ENCODE peak calls at places on chromosomes 1 and 21, in nine cellular contexts. W is activated naive CD8-positive, alpha-beta T cell treated with anti-CD3 and anti-CD28 coated beads, Interleukin-2, amount 50 U/mL, for 16 hours; R is stimulated activated CD4-positive, alpha-beta T cell treated with anti-CD3 and anti-CD28 coated beads, Interleukin-15, amount 100 ng/mL, for 24 hours; J is kidney epithelial cell; P is cardiac muscle cell; Q is anterior cingulate cortex; D is activated CD8-positive, alpha-beta memory T cell treated with anti-CD3 and anti-CD28 coated beads for 24 hours; U is activated naive CD4-positive, alpha-beta T cell; H is amygdala. M is an unnamed sample.

GRCh38 chr1:235972316-235973090 is 92.4 kb downstream of the NID1 start:
- DNase-seq in W (no peak), R (no peak), J (no peak), P (peak; percentile 88), Q (no peak), D (no peak), U (no peak), H (no peak), M (no peak)

GRCh38 chr1:109531205-109531779 is 8.4 kb upstream of the GPR61 start:
- DNase-seq in W (no peak), R (no peak), J (no peak), P (no peak), Q (no peak), D (peak; percentile 53), U (no peak), H (no peak), M (no peak)

GRCh38 chr21:43001316-43001715 is 27.0 kb downstream of the PKNOX1 start:
- DNase-seq in W (no peak), R (no peak), J (no peak), P (no peak), Q (no peak), D (no peak), U (no peak), H (no peak), M (no peak)

GRCh38 chr1:96536576-96536975 is 185.0 kb upstream of the PTBP2 start:
- DNase-seq in W (no peak), R (no peak), J (no peak), P (no peak), Q (no peak), D (no peak), U (no peak), H (no peak), M (no peak)

GRCh38 chr1:155005076-155005971 is 2.7 kb downstream of the ZBTB7B start:
- DNase-seq in W (no peak), R (no peak), J (no peak), P (no peak), Q (peak; percentile 79), D (no peak), U (no peak), H (peak; percentile 71), M (no peak)

GRCh38 chr1:226302731-226303130 is 6.2 kb downstream of the LIN9 start:
- DNase-seq in W (no peak), R (no peak), J (no peak), P (no peak), Q (no peak), D (no peak), U (no peak), H (no peak), M (no peak)

GRCh38 chr1:53327183-53327941 is 508 bp downstream of the LRP8 start:
- DNase-seq in W (peak; percentile 26), R (peak; percentile 67), J (no peak), P (peak; percentile 31), Q (no peak), D (peak; percentile 86), U (peak; percentile 43), H (peak; percentile 25), M (peak; percentile 46)

GRCh38 chr1:53138991-53139884 is 3.2 kb downstream of the SLC1A7 start:
- DNase-seq in W (no peak), R (no peak), J (no peak), P (no peak), Q (no peak), D (no peak), U (no peak), H (no peak), M (no peak)

GRCh38 chr1:22053861-22054770 is 1.6 kb downstream of the CDC42 start:
- DNase-seq in W (no peak), R (no peak), J (no peak), P (peak; percentile 49), Q (no peak), D (peak; percentile 56), U (no peak), H (no peak), M (no peak)

GRCh38 chr21:32611471-32611997 is 643 bp downstream of the CFAP298 start:
- DNase-seq in W (no peak), R (peak; percentile 62), J (no peak), P (peak; percentile 32), Q (no peak), D (peak; percentile 67), U (no peak), H (no peak), M (peak; percentile 21)

GRCh38 chr1:5742032-5742431 is 250.2 kb downstream of the NPHP4 start:
- DNase-seq in W (no peak), R (no peak), J (no peak), P (no peak), Q (no peak), D (no peak), U (no peak), H (no peak), M (no peak)

GRCh38 chr1:7230121-7230895 is 445.1 kb downstream of the CAMTA1 start:
- DNase-seq in W (no peak), R (no peak), J (no peak), P (no peak), Q (no peak), D (no peak), U (no peak), H (no peak), M (no peak)

GRCh38 chr21:32147041-32147440 is 131.8 kb downstream of the MIS18A start:
- DNase-seq in W (no peak), R (no peak), J (no peak), P (no peak), Q (no peak), D (no peak), U (no peak), H (no peak), M (no peak)

GRCh38 chr1:201792534-201793305 is 36.2 kb upstream of the IPO9 start:
- DNase-seq in W (peak; percentile 6), R (peak; percentile 63), J (peak; percentile 39), P (peak; percentile 93), Q (peak; percentile 66), D (peak; percentile 78), U (peak; percentile 10), H (peak; percentile 48), M (peak; percentile 32)

GRCh38 chr21:32525282-32525681 is 60.0 kb downstream of the TCP10L start:
- DNase-seq in W (no peak), R (no peak), J (no peak), P (no peak), Q (no peak), D (no peak), U (no peak), H (no peak), M (no peak)

M was measured in stimulated activated naive B cell treated with anti-CD40 and anti-IgM and Interleukin-4, amounts not matched to agents 10 μg/mL and 1 μg/mL and 100 μg/mL, for 72 hours.